ENCODE peak calls at places on chromosomes 2 and 18, in eight cellular contexts. L, K, W, J, R, I, E and F are unnamed samples. For H3K27me3, the result is how much of the 10 kb centered on the place peaks cover.

GRCh38 chr2:228180126-228181097 is 1.1 kb downstream of the SPHKAP start:
- DNase-seq in R (no peak), I (peak), L (no peak), E (peak), W (no peak), J (peak), K (no peak), F (peak)

GRCh38 chr2:16006537-16007166 is 66.3 kb downstream of the MYCN start:
- DNase-seq in W (no peak), R (no peak), J (no peak), I (no peak), L (no peak), E (no peak), K (no peak), F (no peak)

GRCh38 chr2:134603966-134604365 is 114.8 kb downstream of the TMEM163 start:
- DNase-seq in E (peak), J (no peak), R (no peak), L (no peak), W (no peak), K (no peak), I (no peak), F (no peak)

GRCh38 chr2:105795575-105795934 is 50.8 kb downstream of the NCK2 start:
- DNase-seq in K (no peak), I (no peak), J (peak), R (peak), L (no peak), W (no peak), E (no peak), F (no peak)

GRCh38 chr2:166610180-166610919 is 116.3 kb upstream of the SCN7A start:
- DNase-seq in E (peak), W (no peak), L (no peak), J (no peak), K (no peak), I (no peak), R (no peak), F (peak)

GRCh38 chr2:45168731-45169338 is 159.6 kb upstream of the SIX2 start:
- DNase-seq in K (peak), J (peak), E (peak), I (peak), R (peak), W (no peak), L (no peak), F (peak)

GRCh38 chr2:206996556-206997065 is 57.3 kb downstream of the CPO start:
- DNase-seq in R (no peak), E (no peak), I (no peak), J (no peak), L (no peak), W (no peak), K (no peak), F (no peak)

GRCh38 chr2:71471276-71471675 is 17.9 kb downstream of the DYSF start:
- DNase-seq in J (peak), L (no peak), R (peak), E (no peak), K (no peak), I (no peak), W (no peak), F (no peak)

GRCh38 chr2:96884299-96885156 is 14.6 kb upstream of the SEMA4C start:
- DNase-seq in W (no peak), J (no peak), I (no peak), L (no peak), E (no peak), R (peak), K (no peak), F (no peak)

GRCh38 chr2:21910832-21911507 is 787.2 kb downstream of the TDRD15 start:
- DNase-seq in R (no peak), L (no peak), W (no peak), E (no peak), J (no peak), K (peak), I (no peak), F (no peak)

GRCh38 chr2:218991674-218992168 is 1.5 kb downstream of the CRYBA2 start:
- DNase-seq in E (peak), R (peak), W (peak), I (peak), L (no peak), J (peak), K (no peak), F (peak)

GRCh38 chr2:218990052-218990451 is 3.2 kb downstream of the CRYBA2 start:
- DNase-seq in K (no peak), I (no peak), J (no peak), R (no peak), W (no peak), L (no peak), E (no peak), F (no peak)

GRCh38 chr2:218988650-218989049 is 3.7 kb upstream of the FEV start:
- DNase-seq in K (no peak), L (no peak), W (no peak), I (peak), R (no peak), E (no peak), J (no peak), F (no peak)

GRCh38 chr2:218992196-218992595 is 1.0 kb downstream of the CRYBA2 start:
- DNase-seq in J (no peak), L (no peak), W (no peak), K (no peak), R (no peak), I (peak), E (no peak), F (no peak)

GRCh38 chr2:218990612-218991011 is 2.6 kb downstream of the CRYBA2 start:
- DNase-seq in L (no peak), E (no peak), W (no peak), I (no peak), K (no peak), J (no peak), R (no peak), F (no peak)
- H3K27me3 ChIP-seq in L (under half), E (half or more), W (half or more), I (under half), K (half or more), J (half or more), R (under half), F (half or more)

GRCh38 chr2:12764075-12764722 is 47.5 kb downstream of the TRIB2 start:
- DNase-seq in L (no peak), J (peak), I (no peak), K (no peak), E (no peak), W (no peak), R (no peak), F (no peak)
- TF ChIP-seq EZH2phosphoT487 in L (no peak), J (no peak), I (no peak), K (no peak), E (no peak), W (no peak), R (no peak), F (no peak)

GRCh38 chr2:64487256-64488049 is 33.5 kb downstream of the LGALSL start:
- DNase-seq in I (no peak), K (no peak), L (no peak), R (no peak), E (peak), W (peak), J (no peak), F (no peak)
- H3K27ac ChIP-seq in I (no peak), K (no peak), L (no peak), R (no peak), E (no peak), W (no peak), J (no peak), F (no peak)

GRCh38 chr2:110771549-110772382 is 39.4 kb downstream of the ACOXL start:
- DNase-seq in R (peak), W (no peak), K (peak), L (no peak), E (no peak), J (no peak), I (no peak), F (peak)
- H3K27me3 ChIP-seq in R (under half), W (under half), K (under half), L (under half), E (under half), J (half or more), I (under half), F (under half)

GRCh38 chr18:51936115-51936514 is 403.9 kb upstream of the DCC start:
- DNase-seq in R (no peak), W (no peak), J (no peak), L (no peak), K (no peak), I (no peak), E (no peak), F (peak)

DNA sequence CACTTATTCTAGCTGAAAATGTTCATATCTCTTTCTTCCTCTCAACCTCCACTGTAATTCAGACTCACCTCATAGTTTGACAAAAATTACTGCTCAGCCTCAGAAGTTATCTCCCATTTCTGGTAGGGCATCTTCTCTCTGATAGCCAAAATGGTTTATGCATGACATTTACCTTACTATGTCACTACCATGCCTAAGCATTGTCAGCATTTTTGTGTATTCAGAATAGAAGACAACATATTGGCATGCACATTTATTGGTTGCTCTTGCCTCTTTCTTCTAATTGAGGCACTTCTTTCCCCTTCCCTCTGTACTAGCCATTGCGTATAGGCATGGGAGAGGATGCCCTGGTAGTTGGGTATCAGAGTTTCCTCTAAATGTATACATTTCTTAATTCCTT is 406.1 kb upstream of the DCC start:
- DNase-seq in J (no peak), I (no peak), R (no peak), L (no peak), W (no peak), E (no peak), K (no peak), F (no peak)
- TF ChIP-seq EZH2phosphoT487 in J (no peak), I (no peak), R (no peak), L (no peak), W (no peak), E (no peak), K (no peak), F (no peak)

GRCh38 chr2:43228341-43228751 is 1.9 kb upstream of the ZFP36L2 start:
- DNase-seq in L (no peak), I (no peak), R (no peak), E (no peak), K (peak), J (peak), W (no peak), F (no peak)
- H3K27ac ChIP-seq in L (peak), I (peak), R (no peak), E (no peak), K (peak), J (peak), W (peak), F (no peak)

GRCh38 chr2:235366390-235366789 is 127.5 kb upstream of the AGAP1 start:
- DNase-seq in W (no peak), J (no peak), E (no peak), L (no peak), R (no peak), I (no peak), K (no peak), F (no peak)
- H3K27me3 ChIP-seq in W (under half), J (under half), E (under half), L (under half), R (under half), I (under half), K (under half), F (under half)

GRCh38 chr2:211836409-211836808 is 702.2 kb downstream of the ERBB4 start:
- DNase-seq in R (peak), I (no peak), L (no peak), J (no peak), E (no peak), W (no peak), K (peak), F (no peak)
- TF ChIP-seq EZH2phosphoT487 in R (no peak), I (no peak), L (no peak), J (no peak), E (no peak), W (no peak), K (no peak), F (no peak)

DNA sequence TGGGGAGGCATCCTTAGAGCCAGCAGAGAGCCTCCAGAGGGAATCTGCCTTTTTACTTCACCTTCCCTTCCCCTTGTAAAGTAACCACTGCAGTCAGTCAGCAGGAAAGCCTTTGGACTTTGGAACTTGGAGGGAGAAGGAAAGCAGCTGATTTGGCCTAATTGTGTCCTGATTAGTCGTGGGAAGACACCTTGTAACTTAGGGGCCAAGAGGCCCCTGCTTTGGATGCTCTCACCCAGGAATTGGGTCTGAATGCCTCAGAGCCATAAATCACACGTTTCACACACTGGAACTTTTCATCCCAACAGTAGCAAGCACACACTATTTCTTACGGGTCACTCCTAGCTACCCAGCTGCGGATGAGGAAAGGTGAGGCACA is 81.0 kb upstream of the PPM1B start:
- DNase-seq in E (peak), W (peak), J (peak), R (no peak), K (no peak), L (no peak), I (no peak), F (peak)
- H3K27ac ChIP-seq in E (no peak), W (peak), J (no peak), R (no peak), K (no peak), L (no peak), I (no peak), F (peak)